ENCODE peak calls at places on chromosome 16, in ten cellular contexts. E is neural progenitor cell, A is psoas muscle, F is transverse colon, P is dorsolateral prefrontal cortex, H is GM10248, Z is cardiac fibroblast, C is thoracic aorta, D is A549, Q is choroid plexus epithelial cell. I is an unnamed sample.

GRCh38 chr16:56620311-56620897 is 5.2 kb upstream of the MT1E start:
- DNase-seq in E (no peak), A (no peak), F (no peak), P (no peak), H (no peak), Z (no peak), C (no peak), D (no peak), Q (no peak), I (no peak)

GRCh38 chr16:50548659-50549560 is 714 bp downstream of the NKD1 start:
- DNase-seq in E (peak), A (no peak), F (no peak), P (no peak), H (no peak), Z (no peak), C (no peak), D (peak), Q (peak), I (no peak)

GRCh38 chr16:12257926-12258561 is 281.5 kb downstream of the SNX29 start:
- DNase-seq in E (peak), A (no peak), F (peak), P (no peak), H (no peak), Z (no peak), C (no peak), D (no peak), Q (no peak), I (no peak)

GRCh38 chr16:1156111-1156982 is 3.4 kb downstream of the CACNA1H start:
- DNase-seq in E (no peak), A (no peak), F (no peak), P (no peak), H (no peak), Z (no peak), C (no peak), D (no peak), Q (no peak), I (no peak)

GRCh38 chr16:82368041-82368440 is 198.0 kb upstream of the MPHOSPH6 start:
- DNase-seq in E (peak), A (peak), F (no peak), P (peak), H (no peak), Z (peak), C (no peak), D (peak), Q (peak), I (no peak)

GRCh38 chr16:83813818-83814653 is 6.3 kb downstream of the HSBP1 start:
- DNase-seq in E (peak), A (no peak), F (peak), P (no peak), H (no peak), Z (peak), C (no peak), D (peak), Q (peak), I (no peak)

GRCh38 chr16:12228607-12229499 is 252.3 kb downstream of the SNX29 start:
- DNase-seq in E (peak), A (no peak), F (peak), P (peak), H (peak), Z (peak), C (no peak), D (peak), Q (peak), I (peak)

GRCh38 chr16:9112166-9112843 is 20.9 kb downstream of the HAPSTR1 start:
- DNase-seq in E (no peak), A (no peak), F (no peak), P (no peak), H (no peak), Z (no peak), C (no peak), D (no peak), Q (no peak), I (no peak)

GRCh38 chr16:20814761-20815160 is 8.4 kb downstream of the REXO5 start:
- DNase-seq in E (no peak), A (no peak), F (no peak), P (no peak), H (no peak), Z (no peak), C (no peak), D (no peak), Q (no peak), I (no peak)

GRCh38 chr16:1581804-1582203 is 30.1 kb downstream of the IFT140 start:
- DNase-seq in E (no peak), A (no peak), F (no peak), P (no peak), H (no peak), Z (no peak), C (no peak), D (no peak), Q (no peak), I (no peak)

GRCh38 chr16:19524866-19525723 is 1.4 kb downstream of the CCP110 start:
- DNase-seq in E (peak), A (no peak), F (no peak), P (no peak), H (peak), Z (peak), C (no peak), D (no peak), Q (no peak), I (peak)

GRCh38 chr16:68756250-68757051 is 19.4 kb downstream of the CDH1 start:
- DNase-seq in E (no peak), A (no peak), F (peak), P (no peak), H (peak), Z (peak), C (no peak), D (no peak), Q (no peak), I (peak)

GRCh38 chr16:11396241-11397048 is 51.2 kb downstream of the RMI2 start:
- DNase-seq in E (peak), A (peak), F (peak), P (peak), H (peak), Z (peak), C (peak), D (peak), Q (peak), I (peak)

GRCh38 chr16:69513180-69513966 is 52.4 kb upstream of the NFAT5 start:
- DNase-seq in E (no peak), A (no peak), F (no peak), P (no peak), H (no peak), Z (no peak), C (no peak), D (no peak), Q (no peak), I (no peak)

GRCh38 chr16:75244225-75244792 is 7.1 kb downstream of the BCAR1 start:
- DNase-seq in E (no peak), A (no peak), F (peak), P (no peak), H (no peak), Z (peak), C (no peak), D (no peak), Q (peak), I (no peak)

GRCh38 chr16:65713409-65713808 is 591.5 kb upstream of the CDH11 start:
- DNase-seq in E (peak), A (no peak), F (no peak), P (no peak), H (no peak), Z (no peak), C (no peak), D (no peak), Q (no peak), I (no peak)

GRCh38 chr16:19666451-19666850 is 51.6 kb downstream of the KNOP1 start:
- DNase-seq in E (no peak), A (no peak), F (no peak), P (peak), H (no peak), Z (no peak), C (no peak), D (no peak), Q (no peak), I (no peak)

GRCh38 chr16:77271532-77272426 is 72.6 kb downstream of the SYCE1L start:
- DNase-seq in E (peak), A (no peak), F (no peak), P (no peak), H (no peak), Z (no peak), C (no peak), D (no peak), Q (no peak), I (no peak)

GRCh38 chr16:57530104-57530522 is 6.3 kb downstream of the CCDC102A start:
- DNase-seq in E (no peak), A (peak), F (peak), P (peak), H (peak), Z (peak), C (no peak), D (no peak), Q (peak), I (peak)

GRCh38 chr16:9183682-9184353 is 92.4 kb downstream of the HAPSTR1 start:
- DNase-seq in E (no peak), A (no peak), F (no peak), P (no peak), H (no peak), Z (no peak), C (no peak), D (no peak), Q (no peak), I (no peak)

GRCh38 chr16:50640391-50640790 is 40.7 kb downstream of the SNX20 start:
- DNase-seq in E (no peak), A (no peak), F (no peak), P (no peak), H (no peak), Z (no peak), C (no peak), D (no peak), Q (no peak), I (no peak)

GRCh38 chr16:11325404-11326083 is 19.7 kb upstream of the RMI2 start:
- DNase-seq in E (no peak), A (no peak), F (no peak), P (no peak), H (no peak), Z (no peak), C (no peak), D (no peak), Q (no peak), I (no peak)

GRCh38 chr16:46688101-46688656 is 799 bp downstream of the VPS35 start:
- DNase-seq in E (no peak), A (peak), F (peak), P (no peak), H (no peak), Z (peak), C (no peak), D (no peak), Q (peak), I (no peak)

GRCh38 chr16:83060-83603 is 5.1 kb downstream of the MPG start:
- DNase-seq in E (no peak), A (no peak), F (no peak), P (no peak), H (no peak), Z (no peak), C (no peak), D (no peak), Q (no peak), I (no peak)

GRCh38 chr16:1770328-1771071 is 843 bp downstream of the NME3 start:
- DNase-seq in E (peak), A (peak), F (peak), P (peak), H (peak), Z (peak), C (no peak), D (no peak), Q (no peak), I (peak)

GRCh38 chr16:57958544-57958943 is 12.4 kb downstream of the CNGB1 start:
- DNase-seq in E (no peak), A (no peak), F (no peak), P (no peak), H (no peak), Z (no peak), C (no peak), D (no peak), Q (no peak), I (no peak)

GRCh38 chr16:63410594-63410993 is 1374.4 kb upstream of the CDH8 start:
- DNase-seq in E (no peak), A (no peak), F (no peak), P (no peak), H (no peak), Z (no peak), C (no peak), D (no peak), Q (no peak), I (no peak)

GRCh38 chr16:13018026-13018425 is 116.6 kb downstream of the SHISA9 start:
- DNase-seq in E (no peak), A (no peak), F (no peak), P (no peak), H (no peak), Z (no peak), C (no peak), D (no peak), Q (no peak), I (no peak)

GRCh38 chr16:9836118-9836736 is 346.0 kb downstream of the GRIN2A start:
- DNase-seq in E (peak), A (no peak), F (no peak), P (no peak), H (no peak), Z (peak), C (no peak), D (no peak), Q (peak), I (no peak)

GRCh38 chr16:88494335-88495154 is 41.5 kb downstream of the ZFPM1 start:
- DNase-seq in E (no peak), A (no peak), F (no peak), P (no peak), H (no peak), Z (no peak), C (no peak), D (no peak), Q (no peak), I (no peak)

GRCh38 chr16:9489823-9490467 is 398.5 kb downstream of the HAPSTR1 start:
- DNase-seq in E (peak), A (no peak), F (peak), P (peak), H (no peak), Z (no peak), C (no peak), D (no peak), Q (no peak), I (no peak)

GRCh38 chr16:24409045-24409444 is 130.3 kb upstream of the RBBP6 start:
- DNase-seq in E (peak), A (no peak), F (no peak), P (no peak), H (peak), Z (no peak), C (no peak), D (peak), Q (no peak), I (peak)

GRCh38 chr16:69326172-69326873 is 4.1 kb downstream of the PDF start:
- DNase-seq in E (no peak), A (peak), F (peak), P (no peak), H (no peak), Z (no peak), C (no peak), D (no peak), Q (no peak), I (no peak)

GRCh38 chr16:10070591-10070990 is 111.6 kb downstream of the GRIN2A start:
- DNase-seq in E (no peak), A (no peak), F (no peak), P (no peak), H (no peak), Z (no peak), C (no peak), D (no peak), Q (no peak), I (no peak)

GRCh38 chr16:56193951-56194726 is 2.9 kb downstream of the GNAO1 start:
- DNase-seq in E (peak), A (peak), F (peak), P (peak), H (peak), Z (peak), C (peak), D (peak), Q (peak), I (no peak)

GRCh38 chr16:68259007-68259406 is 5.3 kb upstream of the SLC7A6 start:
- DNase-seq in E (no peak), A (no peak), F (no peak), P (no peak), H (no peak), Z (no peak), C (no peak), D (no peak), Q (no peak), I (no peak)

GRCh38 chr16:27748868-27749546 is 199.1 kb downstream of the KATNIP start:
- DNase-seq in E (peak), A (no peak), F (peak), P (no peak), H (peak), Z (peak), C (no peak), D (peak), Q (peak), I (peak)
- TF ChIP-seq CTCF in E (peak), A (no peak), F (peak), P (peak), H (no peak), Z (peak), C (no peak), D (no peak), Q (peak), I (no peak)

GRCh38 chr16:79250457-79251098 is 350.0 kb downstream of the MAF start:
- DNase-seq in E (no peak), A (no peak), F (no peak), P (no peak), H (no peak), Z (no peak), C (no peak), D (no peak), Q (no peak), I (no peak)
- TF ChIP-seq CTCF in E (no peak), A (no peak), F (no peak), P (no peak), H (no peak), Z (no peak), C (no peak), D (no peak), Q (no peak), I (no peak)

GRCh38 chr16:30352488-30353401 is 2.4 kb downstream of the CD2BP2 start:
- DNase-seq in E (no peak), A (peak), F (peak), P (peak), H (no peak), Z (no peak), C (no peak), D (no peak), Q (no peak), I (no peak)
- TF ChIP-seq CTCF in E (peak), A (peak), F (no peak), P (no peak), H (no peak), Z (peak), C (peak), D (no peak), Q (peak), I (no peak)

DNA sequence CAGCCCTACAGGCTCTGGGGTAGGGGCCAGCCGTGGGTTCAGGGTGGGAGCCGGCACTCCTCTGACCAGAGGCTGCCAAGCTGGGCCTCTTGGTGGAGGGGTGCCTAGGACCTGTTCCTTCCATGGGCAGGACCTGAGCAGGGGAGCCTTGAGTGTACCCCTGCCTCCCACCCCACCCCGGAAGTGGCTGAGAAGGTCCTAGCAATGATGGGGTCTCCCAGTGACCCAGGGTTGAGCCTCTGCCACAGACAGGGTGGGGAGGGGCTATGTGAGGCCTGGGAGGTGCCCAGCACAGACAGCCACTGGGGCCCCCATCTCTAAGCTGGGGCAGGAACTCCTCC is 6.2 kb upstream of the MTSS2 start:
- DNase-seq in E (no peak), A (no peak), F (no peak), P (no peak), H (no peak), Z (no peak), C (no peak), D (no peak), Q (no peak), I (no peak)
- TF ChIP-seq CTCF in E (no peak), A (no peak), F (no peak), P (no peak), H (no peak), Z (no peak), C (no peak), D (no peak), Q (no peak), I (no peak)

I was measured in GM20000.